ENCODE peak calls at places on chromosomes 5 and 9, in four cellular contexts. F is ascending aorta, Z is epithelial cell of proximal tubule, O is mammary epithelial cell. K is an unnamed sample.

GRCh38 chr9:121744002-121744686 is 92.7 kb downstream of the DAB2IP start:
- DNase-seq in F (peak; percentile 83), Z (no peak), O (peak; percentile 53), K (no peak)

GRCh38 chr5:136769900-136770684 is 404.7 kb upstream of the TRPC7 start:
- DNase-seq in F (peak; percentile 72), Z (no peak), O (peak; percentile 45), K (peak; percentile 33)

GRCh38 chr9:83620841-83621636 is 1.9 kb upstream of the IDNK start:
- DNase-seq in F (no peak), Z (no peak), O (peak; percentile 37), K (peak; percentile 54)

GRCh38 chr5:147963948-147964693 is 57.8 kb upstream of the C5orf46 start:
- DNase-seq in F (no peak), Z (no peak), O (peak; percentile 54), K (no peak)

GRCh38 chr5:3597002-3597726 is 1.5 kb downstream of the IRX1 start:
- DNase-seq in F (no peak), Z (no peak), O (no peak), K (no peak)

GRCh38 chr5:131610198-131611063 is 24.6 kb downstream of the RAPGEF6 start:
- DNase-seq in F (no peak), Z (peak; percentile 47), O (peak; percentile 70), K (peak; percentile 26)

GRCh38 chr5:1100652-1101574 is 10.9 kb downstream of the SLC12A7 start:
- DNase-seq in F (no peak), Z (no peak), O (no peak), K (no peak)

GRCh38 chr9:101388507-101388993 is 3.7 kb upstream of the BAAT start:
- DNase-seq in F (no peak), Z (no peak), O (no peak), K (no peak)

GRCh38 chr5:129379406-129379805 is 80.7 kb upstream of the ADAMTS19 start:
- DNase-seq in F (no peak), Z (no peak), O (peak; percentile 59), K (no peak)

GRCh38 chr5:73793911-73794310 is 167.9 kb downstream of the ARHGEF28 start:
- DNase-seq in F (no peak), Z (no peak), O (peak; percentile 32), K (no peak)

GRCh38 chr9:114484854-114485443 is 20.3 kb downstream of the WHRN start:
- DNase-seq in F (no peak), Z (no peak), O (peak; percentile 90), K (peak; percentile 73)

GRCh38 chr5:133257977-133258376 is 206.2 kb downstream of the HSPA4 start:
- DNase-seq in F (no peak), Z (no peak), O (no peak), K (no peak)

GRCh38 chr5:24749701-24750100 is 104.9 kb upstream of the CDH10 start:
- DNase-seq in F (no peak), Z (no peak), O (no peak), K (no peak)

GRCh38 chr5:125657936-125658335 is 765.3 kb upstream of the GRAMD2B start:
- DNase-seq in F (no peak), Z (no peak), O (no peak), K (no peak)

GRCh38 chr9:132249123-132249522 is 87.3 kb downstream of the NTNG2 start:
- DNase-seq in F (peak; percentile 47), Z (no peak), O (no peak), K (no peak)

GRCh38 chr5:43631182-43631910 is 28.4 kb downstream of the NNT start:
- DNase-seq in F (peak; percentile 66), Z (no peak), O (peak; percentile 59), K (peak; percentile 69)

GRCh38 chr5:54772232-54773168 is 212.9 kb downstream of the ESM1 start:
- DNase-seq in F (no peak), Z (no peak), O (no peak), K (no peak)

GRCh38 chr9:134811673-134812668 is 68.6 kb upstream of the FCN2 start:
- DNase-seq in F (no peak), Z (no peak), O (no peak), K (no peak)

GRCh38 chr5:114367029-114367428 is 5.2 kb downstream of the KCNN2 start:
- DNase-seq in F (no peak), Z (no peak), O (peak; percentile 11), K (no peak)

GRCh38 chr9:124782661-124783574 is 6.0 kb downstream of the OLFML2A start:
- DNase-seq in F (no peak), Z (no peak), O (no peak), K (no peak)

GRCh38 chr9:99181206-99181605 is 40.5 kb downstream of the ALG2 start:
- DNase-seq in F (no peak), Z (no peak), O (no peak), K (no peak)

GRCh38 chr9:115204827-115205506 is 87.0 kb upstream of the TNC start:
- DNase-seq in F (no peak), Z (peak; percentile 87), O (peak; percentile 92), K (no peak)

DNA sequence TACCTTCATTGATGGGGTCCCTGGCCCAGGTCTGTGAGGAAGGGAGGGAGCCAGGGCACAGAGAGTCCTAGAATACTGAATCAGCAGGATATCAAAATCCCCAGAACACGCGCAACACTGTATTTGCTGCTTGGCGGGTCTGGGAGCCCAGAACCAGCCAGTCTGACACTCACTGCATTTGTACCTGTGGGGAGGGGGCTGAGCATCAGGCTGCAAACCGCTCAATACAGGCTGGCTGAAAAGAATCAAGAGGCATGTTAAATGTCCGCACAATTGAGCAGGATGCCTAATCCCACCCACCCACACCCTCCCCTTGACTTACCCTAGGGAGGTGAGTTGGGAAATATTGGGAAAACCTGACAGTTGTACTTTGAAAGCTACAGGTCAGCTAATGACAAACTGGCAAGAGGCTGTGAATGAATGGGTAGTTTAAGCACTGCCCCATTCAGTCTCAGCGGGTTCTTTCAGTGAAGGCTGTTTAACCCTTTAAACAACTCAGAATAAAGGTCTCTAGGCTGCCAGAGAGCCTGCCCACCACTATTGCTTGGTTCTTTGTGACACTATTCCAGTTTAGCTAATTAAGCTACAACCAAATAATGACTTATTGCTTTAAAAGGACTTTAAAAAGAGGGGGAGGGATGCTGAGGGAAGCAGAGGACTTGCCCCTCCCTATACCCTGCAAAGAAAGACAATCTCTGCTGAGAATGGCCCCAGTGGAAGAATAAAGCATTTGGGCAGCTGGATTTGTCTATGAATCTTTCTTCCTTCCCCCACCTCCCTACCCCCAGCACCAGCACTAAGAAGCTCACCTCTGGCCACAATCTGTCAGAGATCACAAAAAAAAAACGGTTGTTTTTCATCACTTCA is 5.0 kb downstream of the SPRY4 start:
- DNase-seq in F (no peak), Z (no peak), O (peak; percentile 45), K (no peak)
- H3K4me3 ChIP-seq in F (peak overlapping the region; percentile 83), Z (peak overlapping the region; percentile 7), O (no peak overlapping the region), K (no peak overlapping the region)

DNA sequence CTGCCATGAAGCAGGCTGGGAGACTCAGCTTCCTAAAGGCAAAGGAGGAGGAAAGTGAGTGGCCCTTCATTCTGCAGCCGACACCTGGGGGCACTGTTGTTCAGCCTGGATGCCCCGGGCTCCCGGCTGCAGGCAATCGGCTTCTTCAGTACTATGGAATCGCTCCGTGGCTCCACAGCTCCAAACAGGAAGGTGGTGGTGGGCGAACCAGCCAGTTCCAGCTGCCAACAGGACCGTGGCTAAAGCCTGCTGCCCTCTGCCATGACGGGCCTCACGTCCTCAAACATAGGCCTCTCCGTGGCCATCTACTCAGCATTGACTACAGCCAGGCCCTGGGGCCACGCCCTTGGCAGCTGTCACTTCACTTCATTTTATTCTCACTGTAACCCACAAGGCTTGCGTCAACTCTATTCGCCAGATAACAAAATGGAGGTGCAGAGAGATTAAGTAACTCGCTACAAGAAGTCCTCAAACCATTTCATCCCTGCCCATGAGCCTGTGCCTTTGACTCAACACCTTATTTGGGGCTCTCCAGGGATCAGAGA is 38.1 kb downstream of the PAX5 start:
- DNase-seq in F (no peak), Z (no peak), O (peak; percentile 20), K (peak; percentile 32)
- H3K4me3 ChIP-seq in F (no peak overlapping the region), Z (no peak overlapping the region), O (no peak overlapping the region), K (peak overlapping the region; percentile 21)

GRCh38 chr5:56625577-56625976 is 189.8 kb upstream of the MAP3K1 start:
- DNase-seq in F (no peak), Z (no peak), O (peak; percentile 33), K (no peak)
- H3K4me3 ChIP-seq in F (no peak overlapping the region), Z (no peak overlapping the region), O (no peak overlapping the region), K (no peak overlapping the region)

GRCh38 chr5:142290574-142291299 is 34.1 kb downstream of the SPRY4 start:
- DNase-seq in F (no peak), Z (no peak), O (peak; percentile 27), K (no peak)
- H3K4me3 ChIP-seq in F (no peak overlapping the region), Z (no peak overlapping the region), O (no peak overlapping the region), K (no peak overlapping the region)

DNA sequence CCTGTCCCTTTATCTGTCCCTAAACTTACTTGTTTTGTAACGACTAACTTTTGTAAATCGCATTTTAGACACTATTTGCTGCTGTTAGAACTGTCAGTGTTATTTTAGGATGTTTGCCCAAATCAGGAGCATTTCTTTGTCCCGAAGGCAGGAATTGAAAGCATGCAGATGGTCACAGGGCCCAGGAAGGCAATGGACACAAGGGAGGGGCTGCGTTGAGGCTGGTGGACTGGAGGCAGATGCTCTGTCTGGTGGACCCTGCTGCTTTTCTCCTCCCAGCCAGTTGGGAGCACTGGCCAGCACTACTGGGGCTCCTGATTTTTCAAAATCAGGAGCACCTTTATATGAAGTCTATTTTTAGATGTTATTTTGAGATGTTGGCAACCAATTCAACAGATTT is 31.7 kb downstream of the DOCK2 start:
- DNase-seq in F (no peak), Z (no peak), O (no peak), K (no peak)
- H3K4me3 ChIP-seq in F (no peak overlapping the region), Z (no peak overlapping the region), O (no peak overlapping the region), K (no peak overlapping the region)

DNA sequence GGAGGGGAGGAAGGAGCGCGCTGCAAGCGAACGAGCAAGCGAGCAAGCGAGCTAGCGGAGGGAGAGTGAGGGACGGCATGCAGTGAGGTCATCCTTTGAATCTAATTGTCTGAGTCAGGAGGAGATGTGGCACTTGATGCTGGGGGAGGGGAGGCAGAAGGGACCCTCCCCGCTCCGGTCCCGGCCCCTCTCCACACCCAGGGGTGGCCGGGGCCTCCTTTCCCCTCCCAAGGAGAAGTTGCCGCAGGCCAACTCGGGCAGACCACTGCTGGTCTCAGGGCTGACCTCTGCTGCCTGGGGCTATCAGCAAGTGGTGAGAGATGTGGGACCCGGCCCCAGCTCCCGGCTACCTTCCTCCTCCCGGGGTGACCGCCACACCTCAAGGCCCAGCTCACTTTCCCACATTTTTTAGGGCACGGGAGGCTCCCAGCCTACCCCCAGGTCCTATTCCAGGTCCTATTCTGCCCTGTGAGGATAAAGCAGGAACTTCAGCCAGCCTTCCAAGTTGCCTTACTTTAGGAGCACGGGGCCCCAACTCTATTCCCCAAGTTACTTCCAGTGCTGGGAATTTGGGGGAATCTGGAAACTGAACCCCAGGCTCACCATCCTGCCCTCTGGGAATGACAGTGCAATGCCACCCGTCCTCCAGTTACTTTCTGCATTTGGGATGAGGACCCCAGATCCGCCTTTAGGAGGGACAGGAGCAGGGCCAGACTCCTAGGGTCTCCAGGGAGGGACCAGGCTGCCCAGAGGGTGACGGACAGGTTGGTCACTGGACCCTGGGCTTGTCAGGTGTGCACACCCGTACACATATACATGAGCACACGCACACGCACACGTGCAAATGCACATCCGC is 11.1 kb downstream of the CNTFR start:
- DNase-seq in F (no peak), Z (no peak), O (no peak), K (no peak)
- H3K4me3 ChIP-seq in F (peak overlapping the region; percentile 55), Z (no peak overlapping the region), O (no peak overlapping the region), K (no peak overlapping the region)

GRCh38 chr9:35510366-35510744 is 20.4 kb downstream of the RUSC2 start:
- DNase-seq in F (no peak), Z (no peak), O (no peak), K (no peak)
- H3K4me3 ChIP-seq in F (no peak overlapping the region), Z (no peak overlapping the region), O (no peak overlapping the region), K (no peak overlapping the region)

K was measured in HCT116.